ENCODE peak calls at places on chromosomes 13 and 19, in six cellular contexts. C is gastrocnemius medialis; L is uterus; F is transverse colon; R is iPS DF 6.9; P is CD4-positive, alpha-beta memory T cell. H is an unnamed sample.

GRCh38 chr19:2081873-2082810 is 14.0 kb downstream of the MOB3A start:
- DNase-seq in C (no peak), L (no peak), F (peak; percentile 64), R (no peak), P (peak; percentile 71), H (no peak)

GRCh38 chr19:34676697-34677385 is at the start of gene SCGB2B2:
- DNase-seq in C (no peak), L (no peak), F (no peak), R (peak; percentile 39), P (no peak), H (no peak)

GRCh38 chr19:20858218-20858617 is 64.8 kb upstream of the ZNF85 start:
- DNase-seq in C (no peak), L (no peak), F (no peak), R (no peak), P (no peak), H (no peak)

GRCh38 chr19:38715540-38715939 is 28.7 kb downstream of the CAPN12 start:
- DNase-seq in C (peak; percentile 84), L (no peak), F (no peak), R (no peak), P (no peak), H (no peak)

GRCh38 chr19:49767967-49768581 is 1.3 kb downstream of the AP2A1 start:
- DNase-seq in C (no peak), L (no peak), F (no peak), R (no peak), P (no peak), H (no peak)

GRCh38 chr19:58554494-58555368 is at the start of gene CHMP2A:
- DNase-seq in C (peak; percentile 99), L (peak; percentile 99), F (peak; percentile 99), R (peak; percentile 87), P (peak; percentile 94), H (peak; percentile 100)

GRCh38 chr13:99310382-99311031 is 3.3 kb upstream of the GPR183 start:
- DNase-seq in C (no peak), L (no peak), F (no peak), R (no peak), P (no peak), H (no peak)

GRCh38 chr13:77056382-77056781 is 29.4 kb upstream of the FBXL3 start:
- DNase-seq in C (no peak), L (no peak), F (no peak), R (no peak), P (no peak), H (no peak)

GRCh38 chr19:50512999-50513745 is 541 bp downstream of the ASPDH start:
- DNase-seq in C (no peak), L (no peak), F (no peak), R (no peak), P (no peak), H (peak; percentile 79)

GRCh38 chr13:110499621-110500281 is 61.8 kb downstream of the RAB20 start:
- DNase-seq in C (no peak), L (no peak), F (no peak), R (no peak), P (no peak), H (no peak)

GRCh38 chr19:31676271-31677004 is 327.2 kb upstream of the TSHZ3 start:
- DNase-seq in C (no peak), L (no peak), F (no peak), R (peak; percentile 25), P (no peak), H (peak; percentile 74)

GRCh38 chr19:48454150-48454730 is 1.1 kb upstream of the KCNJ14 start:
- DNase-seq in C (no peak), L (no peak), F (no peak), R (no peak), P (no peak), H (no peak)

GRCh38 chr13:35984776-35985453 is 146.3 kb downstream of the DCLK1 start:
- DNase-seq in C (no peak), L (no peak), F (no peak), R (no peak), P (no peak), H (no peak)

GRCh38 chr19:8456064-8456463 is 11.3 kb downstream of the HNRNPM start:
- DNase-seq in C (peak; percentile 35), L (no peak), F (no peak), R (no peak), P (no peak), H (no peak)

GRCh38 chr13:52419080-52419479 is 13.1 kb upstream of the THSD1 start:
- DNase-seq in C (no peak), L (no peak), F (no peak), R (no peak), P (no peak), H (no peak)

GRCh38 chr19:27966390-27966816 is 1246.5 kb downstream of the UQCRFS1 start:
- DNase-seq in C (no peak), L (no peak), F (no peak), R (no peak), P (peak; percentile 1), H (no peak)

GRCh38 chr19:48218964-48219363 is 36.7 kb downstream of the CARD8 start:
- DNase-seq in C (no peak), L (no peak), F (no peak), R (no peak), P (no peak), H (no peak)

GRCh38 chr19:58577581-58578429 is 4.7 kb upstream of the MZF1 start:
- DNase-seq in C (peak; percentile 10), L (no peak), F (no peak), R (no peak), P (no peak), H (no peak)

GRCh38 chr13:104854007-104854406 is 1681.5 kb downstream of the EFNB2 start:
- DNase-seq in C (no peak), L (no peak), F (no peak), R (no peak), P (no peak), H (no peak)

GRCh38 chr19:38388310-38389100 is at the start of gene SPRED3:
- DNase-seq in C (no peak), L (no peak), F (no peak), R (no peak), P (no peak), H (no peak)

GRCh38 chr19:39144487-39145071 is 19.0 kb downstream of the PAK4 start:
- DNase-seq in C (no peak), L (peak; percentile 44), F (no peak), R (no peak), P (no peak), H (no peak)

GRCh38 chr19:42115219-42115618 is 17.0 kb downstream of the POU2F2 start:
- DNase-seq in C (no peak), L (no peak), F (no peak), R (no peak), P (no peak), H (no peak)

GRCh38 chr19:36051637-36052036 is 2.4 kb downstream of the THAP8 start:
- DNase-seq in C (no peak), L (no peak), F (no peak), R (no peak), P (no peak), H (no peak)

GRCh38 chr13:97280478-97280877 is 58.3 kb downstream of the MBNL2 start:
- DNase-seq in C (no peak), L (no peak), F (no peak), R (no peak), P (no peak), H (no peak)

GRCh38 chr13:30466841-30467252 is 1.1 kb upstream of the HMGB1 start:
- DNase-seq in C (no peak), L (no peak), F (no peak), R (no peak), P (no peak), H (no peak)

DNA sequence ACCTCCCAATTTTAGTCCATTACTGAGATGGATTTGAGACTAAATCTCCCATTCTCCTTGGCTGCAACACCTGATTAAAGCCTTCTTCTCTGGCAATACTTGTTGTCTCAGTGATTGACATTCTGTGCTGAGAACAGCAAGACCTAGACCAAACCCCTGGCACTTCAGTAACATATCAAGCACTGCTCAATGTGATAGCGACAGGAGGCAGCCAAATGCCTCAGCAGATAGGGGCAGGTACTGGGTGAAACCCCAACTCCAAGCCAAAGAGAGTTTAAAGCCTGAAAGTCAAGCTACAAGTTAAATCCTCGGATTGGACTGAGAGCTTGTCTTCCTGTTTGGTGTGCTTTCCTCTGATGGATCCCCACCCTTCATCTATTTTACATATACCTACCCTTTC is 52.7 kb downstream of the STARD13 start:
- DNase-seq in C (no peak), L (no peak), F (no peak), R (no peak), P (no peak), H (no peak)
- H3K4me1 ChIP-seq in C (peaks cover 43% of the 10 kb centered on the region), L (peaks cover 16% of the 10 kb centered on the region), F (peaks cover 28% of the 10 kb centered on the region), R (peaks cover 4% of the 10 kb centered on the region), P (peaks cover 3% of the 10 kb centered on the region), H (peaks cover 66% of the 10 kb centered on the region)

GRCh38 chr19:10818306-10819123 is 17.5 kb downstream of the TMED1 start:
- DNase-seq in C (no peak), L (no peak), F (no peak), R (no peak), P (no peak), H (no peak)
- H3K36me3 ChIP-seq in C (peaks cover 43% of the 10 kb centered on the region), L (no peaks in the 10 kb centered on the region), F (no peaks in the 10 kb centered on the region), R (peaks cover 13% of the 10 kb centered on the region), P (peaks cover 30% of the 10 kb centered on the region), H (peaks cover 92% of the 10 kb centered on the region)

DNA sequence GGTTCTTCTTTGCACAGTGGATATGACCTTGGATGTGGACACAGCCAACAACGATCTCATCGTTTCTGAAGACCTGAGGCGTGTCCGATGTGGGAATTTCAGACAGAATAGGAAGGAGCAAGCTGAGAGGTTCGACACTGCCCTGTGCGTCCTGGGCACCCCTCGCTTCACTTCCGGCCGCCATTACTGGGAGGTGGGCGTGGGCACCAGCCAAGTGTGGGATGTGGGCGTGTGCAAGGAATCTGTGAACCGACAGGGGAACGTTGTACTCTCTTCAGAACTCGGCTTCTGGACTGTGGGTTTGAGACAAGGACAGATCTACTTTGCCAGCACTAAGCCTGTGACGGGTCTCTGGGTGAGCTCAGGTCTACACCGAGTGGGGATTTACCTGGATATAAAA is 9.4 kb downstream of the RFPL4AL1 start:
- DNase-seq in C (no peak), L (no peak), F (no peak), R (no peak), P (no peak), H (no peak)
- H3K4me1 ChIP-seq in C (no peaks in the 10 kb centered on the region), L (no peaks in the 10 kb centered on the region), F (no peaks in the 10 kb centered on the region), R (no peaks in the 10 kb centered on the region), P (no peaks in the 10 kb centered on the region), H (no peaks in the 10 kb centered on the region)

GRCh38 chr13:39607876-39608275 is 4.9 kb upstream of the LHFPL6 start:
- DNase-seq in C (no peak), L (no peak), F (no peak), R (no peak), P (no peak), H (no peak)
- H3K36me3 ChIP-seq in C (no peaks in the 10 kb centered on the region), L (no peaks in the 10 kb centered on the region), F (no peaks in the 10 kb centered on the region), R (no peaks in the 10 kb centered on the region), P (no peaks in the 10 kb centered on the region), H (no peaks in the 10 kb centered on the region)